ENCODE peak calls at places on chromosomes 13 and 19, in six cellular contexts. X is HCT116, I is GM12878, B is NT2/D1, K is H1, C is HepG2. H is an unnamed sample.

GRCh38 chr13:36814465-36814864 is 4.6 kb upstream of the RFXAP start:
- DNase-seq in I (no peak), B (no peak), C (no peak), K (no peak), X (no peak), H (no peak)

GRCh38 chr13:110880627-110881026 is 34.2 kb downstream of the ANKRD10 start:
- DNase-seq in I (no peak), B (no peak), K (no peak), X (no peak), C (no peak), H (no peak)

GRCh38 chr19:33819875-33820781 is 23.5 kb downstream of the KCTD15 start:
- DNase-seq in I (no peak), C (peak; percentile 53), B (no peak), X (no peak), K (no peak), H (peak; percentile 85)

GRCh38 chr13:93708323-93709075 is 481.9 kb downstream of the GPC6 start:
- DNase-seq in K (no peak), B (no peak), X (no peak), C (no peak), I (no peak), H (no peak)

GRCh38 chr13:101474419-101474957 is 22.0 kb downstream of the ITGBL1 start:
- DNase-seq in C (no peak), K (no peak), X (no peak), B (peak; percentile 47), I (no peak), H (no peak)

GRCh38 chr13:54945978-54946377 is 1917.4 kb downstream of the OLFM4 start:
- DNase-seq in C (no peak), B (no peak), X (no peak), K (no peak), I (no peak), H (no peak)

GRCh38 chr13:41514853-41515395 is 57.6 kb downstream of the RGCC start:
- DNase-seq in X (no peak), I (no peak), K (no peak), C (no peak), B (no peak), H (no peak)

GRCh38 chr19:43470288-43470687 is 4.9 kb upstream of the LYPD3 start:
- DNase-seq in K (no peak), B (no peak), X (no peak), C (no peak), I (no peak), H (no peak)

GRCh38 chr19:39403331-39404312 is 3.0 kb upstream of the ZFP36 start:
- DNase-seq in C (no peak), X (peak; percentile 92), I (no peak), B (peak; percentile 82), K (peak; percentile 78), H (peak; percentile 59)

GRCh38 chr19:4009990-4010807 is 2.7 kb downstream of the PIAS4 start:
- DNase-seq in X (no peak), C (no peak), K (no peak), B (no peak), I (no peak), H (no peak)

GRCh38 chr19:4007021-4007835 is at the start of gene PIAS4:
- DNase-seq in K (peak; percentile 85), I (peak; percentile 69), B (peak; percentile 94), X (peak; percentile 88), C (peak; percentile 87), H (peak; percentile 98)

GRCh38 chr19:4010808-4011110 is 3.2 kb downstream of the PIAS4 start:
- DNase-seq in C (no peak), I (no peak), X (no peak), B (no peak), K (no peak), H (no peak)

GRCh38 chr19:4012092-4012974 is 4.8 kb downstream of the PIAS4 start:
- DNase-seq in K (no peak), I (no peak), B (no peak), C (no peak), X (no peak), H (no peak)

GRCh38 chr19:4007836-4008539 is 452 bp downstream of the PIAS4 start:
- DNase-seq in K (no peak), B (no peak), X (no peak), I (no peak), C (peak; percentile 18), H (peak; percentile 73)
- TF ChIP-seq ZNF274 in K (no peak), B (no peak), X (no peak), I (no peak), C (no peak), H (no peak)

DNA sequence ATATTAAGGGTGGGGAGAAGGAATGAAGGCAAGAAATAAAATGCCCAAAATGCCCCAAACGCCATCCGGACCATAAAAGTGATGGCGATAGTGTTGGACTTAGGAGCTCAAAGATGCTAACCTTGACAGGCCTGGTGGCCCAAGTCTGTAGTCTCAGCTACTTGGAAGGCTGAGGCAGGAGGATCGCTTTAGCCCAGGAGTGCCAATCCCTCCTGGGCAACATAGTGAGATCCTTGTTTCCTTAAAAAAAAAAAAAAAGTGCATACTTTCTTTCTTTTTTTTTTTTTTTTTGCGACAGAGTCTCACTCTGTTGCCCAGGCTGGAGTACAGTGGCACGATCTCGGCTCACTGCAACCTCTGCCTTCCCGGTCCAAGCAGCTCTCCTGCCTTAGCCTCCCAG is 32.0 kb upstream of the MRI1 start:
- DNase-seq in I (no peak), K (no peak), C (no peak), X (no peak), B (no peak), H (no peak)
- TF ChIP-seq ZNF274 in I (no peak), K (no peak), C (no peak), X (no peak), B (no peak), H (no peak)

GRCh38 chr13:72437458-72437857 is 290.0 kb downstream of the MZT1 start:
- DNase-seq in I (no peak), C (no peak), K (no peak), B (no peak), X (no peak), H (no peak)
- TF ChIP-seq ZNF274 in I (no peak), C (no peak), K (no peak), B (no peak), X (no peak), H (no peak)

GRCh38 chr19:57771417-57771816 is 1.9 kb downstream of the ZNF586 start:
- DNase-seq in B (no peak), K (no peak), I (no peak), X (no peak), C (no peak), H (no peak)
- TF ChIP-seq ZNF274 in B (no peak), K (no peak), I (no peak), X (no peak), C (no peak), H (no peak)

DNA sequence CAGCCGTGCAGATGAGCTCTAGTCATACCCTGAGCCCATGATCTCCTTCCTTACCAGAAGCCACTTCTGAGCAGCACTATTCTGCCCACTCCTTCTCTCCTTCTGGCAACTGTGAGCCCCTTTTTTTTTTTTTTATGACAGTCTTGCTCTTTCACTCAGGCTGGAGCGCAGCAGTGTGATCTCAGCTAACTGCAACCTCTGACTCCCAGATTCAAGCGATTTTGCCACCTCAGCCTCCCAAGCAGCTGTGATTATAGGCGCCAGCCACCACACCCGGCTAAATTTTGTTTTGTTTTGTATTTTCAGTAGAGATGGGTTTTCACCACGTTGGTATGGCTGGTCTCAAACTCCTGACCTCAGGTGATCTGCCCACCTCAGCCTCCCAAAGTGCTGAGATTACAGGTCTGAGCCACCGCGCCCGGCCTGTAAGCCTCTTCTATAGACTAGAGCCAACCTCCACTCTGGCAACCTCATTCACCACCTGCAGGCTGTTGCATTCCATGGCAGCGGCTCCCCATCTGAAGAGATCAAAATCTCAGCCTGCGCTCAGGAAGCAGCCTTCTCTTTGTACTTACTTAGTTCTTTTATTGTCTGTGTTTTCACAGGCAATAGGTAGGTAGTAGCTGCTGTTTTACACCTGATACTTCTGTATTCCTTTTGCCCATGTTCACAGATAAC is 34.8 kb upstream of the NDFIP2 start:
- DNase-seq in I (no peak), X (no peak), B (no peak), C (no peak), K (no peak), H (no peak)
- TF ChIP-seq ZNF274 in I (no peak), X (no peak), B (no peak), C (no peak), K (no peak), H (no peak)

DNA sequence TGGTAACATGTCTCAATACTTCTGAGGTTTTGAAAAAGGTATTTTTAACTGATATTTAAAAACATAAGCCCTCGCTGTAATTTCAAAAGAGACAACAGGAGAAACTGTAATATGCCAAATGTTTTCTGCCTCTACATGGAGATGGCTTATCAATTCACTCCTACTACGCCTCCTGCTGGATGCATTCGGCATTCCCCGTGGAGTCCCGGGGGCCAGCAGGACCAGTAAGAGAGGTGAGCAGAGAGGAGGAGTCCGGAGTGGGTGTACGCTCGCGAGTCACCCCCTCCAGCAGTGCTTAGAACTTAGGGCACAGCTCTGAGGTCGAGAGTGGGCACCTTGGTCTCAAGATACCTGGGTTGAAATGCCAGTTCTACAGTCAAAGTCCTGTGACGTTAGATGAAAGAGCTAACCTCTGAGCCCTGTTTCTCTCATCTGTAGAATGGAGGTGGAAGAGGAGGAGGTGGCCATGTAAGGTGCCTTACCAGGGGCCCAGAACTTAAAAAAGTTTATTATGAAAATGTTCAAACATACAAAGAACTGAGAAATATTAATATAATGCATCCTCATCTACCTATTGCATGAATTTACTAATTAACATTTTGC is 110.2 kb downstream of the STK24 start:
- DNase-seq in I (no peak), B (no peak), C (peak; percentile 43), K (no peak), X (no peak), H (peak; percentile 54)
- TF ChIP-seq ZNF274 in I (no peak), B (no peak), C (no peak), K (no peak), X (no peak), H (no peak)

DNA sequence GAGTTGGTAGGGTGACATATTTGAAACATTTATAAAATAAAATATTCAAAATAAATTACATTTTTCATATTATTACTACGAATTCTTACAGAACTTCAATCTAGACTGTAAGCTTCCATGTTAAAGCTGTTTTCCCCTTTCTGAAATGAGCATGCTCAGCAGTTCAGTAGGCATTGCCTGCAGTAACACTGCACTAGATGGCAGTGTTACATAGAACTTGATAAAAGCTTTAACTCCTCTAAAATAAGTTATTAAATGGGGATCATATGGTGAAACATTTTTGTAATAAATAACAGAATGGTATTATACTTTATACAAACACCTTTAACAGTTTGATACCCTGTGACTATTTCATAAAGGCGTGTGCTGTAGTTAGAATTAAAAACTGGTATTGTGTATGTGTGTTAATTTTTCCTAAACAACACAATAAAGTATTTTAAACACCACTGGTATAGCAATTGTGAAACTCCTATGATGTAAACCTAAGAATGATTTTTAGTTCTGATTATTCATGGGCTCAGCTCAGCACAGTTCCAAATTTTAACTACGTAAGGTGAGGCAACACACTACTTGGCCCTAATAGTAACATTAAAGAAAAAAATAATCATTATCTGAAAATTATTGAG is 11.6 kb upstream of the GPR18 start:
- DNase-seq in I (no peak), K (no peak), X (peak; percentile 38), B (no peak), C (peak; percentile 25), H (no peak)
- TF ChIP-seq ZNF274 in I (no peak), K (no peak), X (no peak), B (no peak), C (no peak), H (no peak)